ENCODE peak calls at places on chromosomes 16 and 17, in six cellular contexts. One of them, this sample, is unnamed.

GRCh38 chr17:75130632-75131277 is 787 bp downstream of the NT5C start:
- DNase-seq in CD8-positive, alpha-beta T cell: peak
- DNase-seq in amniotic stem cell: peak
- DNase-seq in posterior cingulate gyrus: peak
- DNase-seq in activated CD4-positive, alpha-beta T cell treated with anti-CD3 and anti-CD28 coated beads, Interleukin-2, amount 10 ng/mL, durations not matched to agents 24 days and 14 days: peak
- DNase-seq in stimulated activated CD8-positive, alpha-beta memory T cell treated with anti-CD3 and anti-CD28 coated beads, Interleukin-7, amount 100 ng/mL, for 24 hours: no peak
- DNase-seq in this sample: peak

GRCh38 chr16:84842516-84843148 is 22.8 kb downstream of the CRISPLD2 start:
- DNase-seq in CD8-positive, alpha-beta T cell: no peak
- DNase-seq in amniotic stem cell: no peak
- DNase-seq in posterior cingulate gyrus: no peak
- DNase-seq in activated CD4-positive, alpha-beta T cell treated with anti-CD3 and anti-CD28 coated beads, Interleukin-2, amount 10 ng/mL, durations not matched to agents 24 days and 14 days: no peak
- DNase-seq in stimulated activated CD8-positive, alpha-beta memory T cell treated with anti-CD3 and anti-CD28 coated beads, Interleukin-7, amount 100 ng/mL, for 24 hours: no peak
- DNase-seq in this sample: no peak

GRCh38 chr17:33838281-33838680 is 416.8 kb upstream of the CCL2 start:
- DNase-seq in CD8-positive, alpha-beta T cell: no peak
- DNase-seq in amniotic stem cell: no peak
- DNase-seq in posterior cingulate gyrus: no peak
- DNase-seq in activated CD4-positive, alpha-beta T cell treated with anti-CD3 and anti-CD28 coated beads, Interleukin-2, amount 10 ng/mL, durations not matched to agents 24 days and 14 days: no peak
- DNase-seq in stimulated activated CD8-positive, alpha-beta memory T cell treated with anti-CD3 and anti-CD28 coated beads, Interleukin-7, amount 100 ng/mL, for 24 hours: no peak
- DNase-seq in this sample: no peak

GRCh38 chr17:32553168-32553567 is 66.4 kb downstream of the CDK5R1 start:
- DNase-seq in CD8-positive, alpha-beta T cell: no peak
- DNase-seq in amniotic stem cell: no peak
- DNase-seq in posterior cingulate gyrus: no peak
- DNase-seq in activated CD4-positive, alpha-beta T cell treated with anti-CD3 and anti-CD28 coated beads, Interleukin-2, amount 10 ng/mL, durations not matched to agents 24 days and 14 days: peak
- DNase-seq in stimulated activated CD8-positive, alpha-beta memory T cell treated with anti-CD3 and anti-CD28 coated beads, Interleukin-7, amount 100 ng/mL, for 24 hours: no peak
- DNase-seq in this sample: no peak

GRCh38 chr16:19183187-19183586 is 15.1 kb downstream of the SYT17 start:
- DNase-seq in CD8-positive, alpha-beta T cell: no peak
- DNase-seq in amniotic stem cell: no peak
- DNase-seq in posterior cingulate gyrus: no peak
- DNase-seq in activated CD4-positive, alpha-beta T cell treated with anti-CD3 and anti-CD28 coated beads, Interleukin-2, amount 10 ng/mL, durations not matched to agents 24 days and 14 days: no peak
- DNase-seq in stimulated activated CD8-positive, alpha-beta memory T cell treated with anti-CD3 and anti-CD28 coated beads, Interleukin-7, amount 100 ng/mL, for 24 hours: no peak
- DNase-seq in this sample: no peak

GRCh38 chr17:67443931-67444597 is 67.0 kb downstream of the PITPNC1 start:
- DNase-seq in CD8-positive, alpha-beta T cell: no peak
- DNase-seq in amniotic stem cell: no peak
- DNase-seq in posterior cingulate gyrus: no peak
- DNase-seq in activated CD4-positive, alpha-beta T cell treated with anti-CD3 and anti-CD28 coated beads, Interleukin-2, amount 10 ng/mL, durations not matched to agents 24 days and 14 days: no peak
- DNase-seq in stimulated activated CD8-positive, alpha-beta memory T cell treated with anti-CD3 and anti-CD28 coated beads, Interleukin-7, amount 100 ng/mL, for 24 hours: no peak
- DNase-seq in this sample: no peak

GRCh38 chr17:16446338-16446983 is 31.1 kb downstream of the TRPV2 start:
- DNase-seq in CD8-positive, alpha-beta T cell: no peak
- DNase-seq in amniotic stem cell: no peak
- DNase-seq in posterior cingulate gyrus: no peak
- DNase-seq in activated CD4-positive, alpha-beta T cell treated with anti-CD3 and anti-CD28 coated beads, Interleukin-2, amount 10 ng/mL, durations not matched to agents 24 days and 14 days: no peak
- DNase-seq in stimulated activated CD8-positive, alpha-beta memory T cell treated with anti-CD3 and anti-CD28 coated beads, Interleukin-7, amount 100 ng/mL, for 24 hours: no peak
- DNase-seq in this sample: peak

GRCh38 chr17:68288375-68288774 is 2.6 kb downstream of the SLC16A6 start:
- DNase-seq in CD8-positive, alpha-beta T cell: no peak
- DNase-seq in amniotic stem cell: no peak
- DNase-seq in posterior cingulate gyrus: no peak
- DNase-seq in activated CD4-positive, alpha-beta T cell treated with anti-CD3 and anti-CD28 coated beads, Interleukin-2, amount 10 ng/mL, durations not matched to agents 24 days and 14 days: no peak
- DNase-seq in stimulated activated CD8-positive, alpha-beta memory T cell treated with anti-CD3 and anti-CD28 coated beads, Interleukin-7, amount 100 ng/mL, for 24 hours: no peak
- DNase-seq in this sample: no peak

GRCh38 chr17:3885271-3885670 is 7.6 kb downstream of the CAMKK1 start:
- DNase-seq in CD8-positive, alpha-beta T cell: no peak
- DNase-seq in amniotic stem cell: no peak
- DNase-seq in posterior cingulate gyrus: no peak
- DNase-seq in activated CD4-positive, alpha-beta T cell treated with anti-CD3 and anti-CD28 coated beads, Interleukin-2, amount 10 ng/mL, durations not matched to agents 24 days and 14 days: no peak
- DNase-seq in stimulated activated CD8-positive, alpha-beta memory T cell treated with anti-CD3 and anti-CD28 coated beads, Interleukin-7, amount 100 ng/mL, for 24 hours: no peak
- DNase-seq in this sample: no peak

GRCh38 chr16:85138825-85139627 is 26.8 kb upstream of the CIBAR2 start:
- DNase-seq in CD8-positive, alpha-beta T cell: no peak
- DNase-seq in amniotic stem cell: no peak
- DNase-seq in posterior cingulate gyrus: peak
- DNase-seq in activated CD4-positive, alpha-beta T cell treated with anti-CD3 and anti-CD28 coated beads, Interleukin-2, amount 10 ng/mL, durations not matched to agents 24 days and 14 days: no peak
- DNase-seq in stimulated activated CD8-positive, alpha-beta memory T cell treated with anti-CD3 and anti-CD28 coated beads, Interleukin-7, amount 100 ng/mL, for 24 hours: no peak
- DNase-seq in this sample: no peak

GRCh38 chr16:17470002-17470870 is 524 bp downstream of the XYLT1 start:
- DNase-seq in CD8-positive, alpha-beta T cell: peak
- DNase-seq in amniotic stem cell: no peak
- DNase-seq in posterior cingulate gyrus: no peak
- DNase-seq in activated CD4-positive, alpha-beta T cell treated with anti-CD3 and anti-CD28 coated beads, Interleukin-2, amount 10 ng/mL, durations not matched to agents 24 days and 14 days: peak
- DNase-seq in stimulated activated CD8-positive, alpha-beta memory T cell treated with anti-CD3 and anti-CD28 coated beads, Interleukin-7, amount 100 ng/mL, for 24 hours: no peak
- DNase-seq in this sample: no peak

GRCh38 chr16:56689171-56689570 is 6.9 kb downstream of the MT1X start:
- DNase-seq in CD8-positive, alpha-beta T cell: no peak
- DNase-seq in amniotic stem cell: no peak
- DNase-seq in posterior cingulate gyrus: no peak
- DNase-seq in activated CD4-positive, alpha-beta T cell treated with anti-CD3 and anti-CD28 coated beads, Interleukin-2, amount 10 ng/mL, durations not matched to agents 24 days and 14 days: no peak
- DNase-seq in stimulated activated CD8-positive, alpha-beta memory T cell treated with anti-CD3 and anti-CD28 coated beads, Interleukin-7, amount 100 ng/mL, for 24 hours: no peak
- DNase-seq in this sample: no peak

GRCh38 chr16:66320774-66321173 is 45.7 kb upstream of the CDH5 start:
- DNase-seq in CD8-positive, alpha-beta T cell: no peak
- DNase-seq in amniotic stem cell: no peak
- DNase-seq in posterior cingulate gyrus: no peak
- DNase-seq in activated CD4-positive, alpha-beta T cell treated with anti-CD3 and anti-CD28 coated beads, Interleukin-2, amount 10 ng/mL, durations not matched to agents 24 days and 14 days: no peak
- DNase-seq in stimulated activated CD8-positive, alpha-beta memory T cell treated with anti-CD3 and anti-CD28 coated beads, Interleukin-7, amount 100 ng/mL, for 24 hours: no peak
- DNase-seq in this sample: no peak

GRCh38 chr17:10091051-10091450 is 107.4 kb downstream of the GAS7 start:
- DNase-seq in CD8-positive, alpha-beta T cell: no peak
- DNase-seq in amniotic stem cell: no peak
- DNase-seq in posterior cingulate gyrus: no peak
- DNase-seq in activated CD4-positive, alpha-beta T cell treated with anti-CD3 and anti-CD28 coated beads, Interleukin-2, amount 10 ng/mL, durations not matched to agents 24 days and 14 days: no peak
- DNase-seq in stimulated activated CD8-positive, alpha-beta memory T cell treated with anti-CD3 and anti-CD28 coated beads, Interleukin-7, amount 100 ng/mL, for 24 hours: no peak
- DNase-seq in this sample: no peak

GRCh38 chr17:36892112-36892838 is 45.0 kb upstream of the LHX1 start:
- DNase-seq in CD8-positive, alpha-beta T cell: no peak
- DNase-seq in amniotic stem cell: no peak
- DNase-seq in posterior cingulate gyrus: no peak
- DNase-seq in activated CD4-positive, alpha-beta T cell treated with anti-CD3 and anti-CD28 coated beads, Interleukin-2, amount 10 ng/mL, durations not matched to agents 24 days and 14 days: no peak
- DNase-seq in stimulated activated CD8-positive, alpha-beta memory T cell treated with anti-CD3 and anti-CD28 coated beads, Interleukin-7, amount 100 ng/mL, for 24 hours: no peak
- DNase-seq in this sample: no peak

GRCh38 chr17:59810894-59811153 is 81.9 kb downstream of the TUBD1 start:
- DNase-seq in CD8-positive, alpha-beta T cell: no peak
- DNase-seq in amniotic stem cell: no peak
- DNase-seq in posterior cingulate gyrus: no peak
- DNase-seq in activated CD4-positive, alpha-beta T cell treated with anti-CD3 and anti-CD28 coated beads, Interleukin-2, amount 10 ng/mL, durations not matched to agents 24 days and 14 days: no peak
- DNase-seq in stimulated activated CD8-positive, alpha-beta memory T cell treated with anti-CD3 and anti-CD28 coated beads, Interleukin-7, amount 100 ng/mL, for 24 hours: no peak
- DNase-seq in this sample: no peak

GRCh38 chr16:75733305-75734141 is 7.2 kb upstream of the CPHXL start:
- DNase-seq in CD8-positive, alpha-beta T cell: no peak
- DNase-seq in amniotic stem cell: peak
- DNase-seq in posterior cingulate gyrus: no peak
- DNase-seq in activated CD4-positive, alpha-beta T cell treated with anti-CD3 and anti-CD28 coated beads, Interleukin-2, amount 10 ng/mL, durations not matched to agents 24 days and 14 days: no peak
- DNase-seq in stimulated activated CD8-positive, alpha-beta memory T cell treated with anti-CD3 and anti-CD28 coated beads, Interleukin-7, amount 100 ng/mL, for 24 hours: no peak
- DNase-seq in this sample: no peak

GRCh38 chr17:7987112-7987893 is 15.1 kb upstream of the GUCY2D start:
- DNase-seq in CD8-positive, alpha-beta T cell: no peak
- DNase-seq in amniotic stem cell: no peak
- DNase-seq in posterior cingulate gyrus: no peak
- DNase-seq in activated CD4-positive, alpha-beta T cell treated with anti-CD3 and anti-CD28 coated beads, Interleukin-2, amount 10 ng/mL, durations not matched to agents 24 days and 14 days: no peak
- DNase-seq in stimulated activated CD8-positive, alpha-beta memory T cell treated with anti-CD3 and anti-CD28 coated beads, Interleukin-7, amount 100 ng/mL, for 24 hours: no peak
- DNase-seq in this sample: no peak

GRCh38 chr17:78279360-78279990 is 48.0 kb downstream of the TMEM235 start:
- DNase-seq in CD8-positive, alpha-beta T cell: no peak
- DNase-seq in amniotic stem cell: no peak
- DNase-seq in posterior cingulate gyrus: peak
- DNase-seq in activated CD4-positive, alpha-beta T cell treated with anti-CD3 and anti-CD28 coated beads, Interleukin-2, amount 10 ng/mL, durations not matched to agents 24 days and 14 days: no peak
- DNase-seq in stimulated activated CD8-positive, alpha-beta memory T cell treated with anti-CD3 and anti-CD28 coated beads, Interleukin-7, amount 100 ng/mL, for 24 hours: no peak
- DNase-seq in this sample: no peak

GRCh38 chr17:75587718-75588545 is at the start of gene MYO15B:
- DNase-seq in CD8-positive, alpha-beta T cell: peak
- DNase-seq in amniotic stem cell: no peak
- DNase-seq in posterior cingulate gyrus: no peak
- DNase-seq in activated CD4-positive, alpha-beta T cell treated with anti-CD3 and anti-CD28 coated beads, Interleukin-2, amount 10 ng/mL, durations not matched to agents 24 days and 14 days: peak
- DNase-seq in stimulated activated CD8-positive, alpha-beta memory T cell treated with anti-CD3 and anti-CD28 coated beads, Interleukin-7, amount 100 ng/mL, for 24 hours: peak
- DNase-seq in this sample: peak

GRCh38 chr16:89924298-89924924 is 1.3 kb downstream of the TUBB3 start:
- DNase-seq in CD8-positive, alpha-beta T cell: peak
- DNase-seq in amniotic stem cell: no peak
- DNase-seq in posterior cingulate gyrus: peak
- DNase-seq in activated CD4-positive, alpha-beta T cell treated with anti-CD3 and anti-CD28 coated beads, Interleukin-2, amount 10 ng/mL, durations not matched to agents 24 days and 14 days: peak
- DNase-seq in stimulated activated CD8-positive, alpha-beta memory T cell treated with anti-CD3 and anti-CD28 coated beads, Interleukin-7, amount 100 ng/mL, for 24 hours: no peak
- DNase-seq in this sample: peak

GRCh38 chr16:66846831-66847230 is 2.6 kb downstream of the CA7 start:
- DNase-seq in CD8-positive, alpha-beta T cell: no peak
- DNase-seq in amniotic stem cell: no peak
- DNase-seq in posterior cingulate gyrus: no peak
- DNase-seq in activated CD4-positive, alpha-beta T cell treated with anti-CD3 and anti-CD28 coated beads, Interleukin-2, amount 10 ng/mL, durations not matched to agents 24 days and 14 days: no peak
- DNase-seq in stimulated activated CD8-positive, alpha-beta memory T cell treated with anti-CD3 and anti-CD28 coated beads, Interleukin-7, amount 100 ng/mL, for 24 hours: no peak
- DNase-seq in this sample: no peak

GRCh38 chr17:66474810-66475497 is 172.5 kb downstream of the PRKCA start:
- DNase-seq in CD8-positive, alpha-beta T cell: no peak
- DNase-seq in amniotic stem cell: no peak
- DNase-seq in posterior cingulate gyrus: no peak
- DNase-seq in activated CD4-positive, alpha-beta T cell treated with anti-CD3 and anti-CD28 coated beads, Interleukin-2, amount 10 ng/mL, durations not matched to agents 24 days and 14 days: no peak
- DNase-seq in stimulated activated CD8-positive, alpha-beta memory T cell treated with anti-CD3 and anti-CD28 coated beads, Interleukin-7, amount 100 ng/mL, for 24 hours: no peak
- DNase-seq in this sample: no peak

GRCh38 chr16:56793504-56793903 is 63.6 kb downstream of the NUP93 start:
- DNase-seq in CD8-positive, alpha-beta T cell: no peak
- DNase-seq in amniotic stem cell: peak
- DNase-seq in posterior cingulate gyrus: no peak
- DNase-seq in activated CD4-positive, alpha-beta T cell treated with anti-CD3 and anti-CD28 coated beads, Interleukin-2, amount 10 ng/mL, durations not matched to agents 24 days and 14 days: peak
- DNase-seq in stimulated activated CD8-positive, alpha-beta memory T cell treated with anti-CD3 and anti-CD28 coated beads, Interleukin-7, amount 100 ng/mL, for 24 hours: no peak
- DNase-seq in this sample: no peak

GRCh38 chr17:6666077-6666521 is 14.5 kb downstream of the C17orf100 start:
- DNase-seq in CD8-positive, alpha-beta T cell: peak
- DNase-seq in amniotic stem cell: peak
- DNase-seq in posterior cingulate gyrus: peak
- DNase-seq in activated CD4-positive, alpha-beta T cell treated with anti-CD3 and anti-CD28 coated beads, Interleukin-2, amount 10 ng/mL, durations not matched to agents 24 days and 14 days: peak
- DNase-seq in stimulated activated CD8-positive, alpha-beta memory T cell treated with anti-CD3 and anti-CD28 coated beads, Interleukin-7, amount 100 ng/mL, for 24 hours: no peak
- DNase-seq in this sample: peak

GRCh38 chr17:27241346-27241946 is 52.5 kb upstream of the WSB1 start:
- DNase-seq in CD8-positive, alpha-beta T cell: no peak
- DNase-seq in amniotic stem cell: no peak
- DNase-seq in posterior cingulate gyrus: no peak
- DNase-seq in activated CD4-positive, alpha-beta T cell treated with anti-CD3 and anti-CD28 coated beads, Interleukin-2, amount 10 ng/mL, durations not matched to agents 24 days and 14 days: no peak
- DNase-seq in stimulated activated CD8-positive, alpha-beta memory T cell treated with anti-CD3 and anti-CD28 coated beads, Interleukin-7, amount 100 ng/mL, for 24 hours: no peak
- DNase-seq in this sample: no peak

GRCh38 chr17:7129311-7129710 is 14.7 kb upstream of the ASGR2 start:
- DNase-seq in CD8-positive, alpha-beta T cell: no peak
- DNase-seq in amniotic stem cell: no peak
- DNase-seq in posterior cingulate gyrus: peak
- DNase-seq in activated CD4-positive, alpha-beta T cell treated with anti-CD3 and anti-CD28 coated beads, Interleukin-2, amount 10 ng/mL, durations not matched to agents 24 days and 14 days: no peak
- DNase-seq in stimulated activated CD8-positive, alpha-beta memory T cell treated with anti-CD3 and anti-CD28 coated beads, Interleukin-7, amount 100 ng/mL, for 24 hours: no peak
- DNase-seq in this sample: no peak

GRCh38 chr17:79976451-79976850 is 59.2 kb downstream of the TBC1D16 start:
- DNase-seq in CD8-positive, alpha-beta T cell: no peak
- DNase-seq in amniotic stem cell: no peak
- DNase-seq in posterior cingulate gyrus: no peak
- DNase-seq in activated CD4-positive, alpha-beta T cell treated with anti-CD3 and anti-CD28 coated beads, Interleukin-2, amount 10 ng/mL, durations not matched to agents 24 days and 14 days: no peak
- DNase-seq in stimulated activated CD8-positive, alpha-beta memory T cell treated with anti-CD3 and anti-CD28 coated beads, Interleukin-7, amount 100 ng/mL, for 24 hours: no peak
- DNase-seq in this sample: no peak

GRCh38 chr17:40552806-40553693 is 12.2 kb downstream of the CCR7 start:
- DNase-seq in CD8-positive, alpha-beta T cell: no peak
- DNase-seq in amniotic stem cell: no peak
- DNase-seq in posterior cingulate gyrus: no peak
- DNase-seq in activated CD4-positive, alpha-beta T cell treated with anti-CD3 and anti-CD28 coated beads, Interleukin-2, amount 10 ng/mL, durations not matched to agents 24 days and 14 days: peak
- DNase-seq in stimulated activated CD8-positive, alpha-beta memory T cell treated with anti-CD3 and anti-CD28 coated beads, Interleukin-7, amount 100 ng/mL, for 24 hours: no peak
- DNase-seq in this sample: no peak

GRCh38 chr17:69870091-69870530 is 204.9 kb upstream of the KCNJ16 start:
- DNase-seq in CD8-positive, alpha-beta T cell: no peak
- DNase-seq in amniotic stem cell: peak
- DNase-seq in posterior cingulate gyrus: no peak
- DNase-seq in activated CD4-positive, alpha-beta T cell treated with anti-CD3 and anti-CD28 coated beads, Interleukin-2, amount 10 ng/mL, durations not matched to agents 24 days and 14 days: no peak
- DNase-seq in stimulated activated CD8-positive, alpha-beta memory T cell treated with anti-CD3 and anti-CD28 coated beads, Interleukin-7, amount 100 ng/mL, for 24 hours: no peak
- DNase-seq in this sample: no peak

GRCh38 chr16:75621170-75621477 is 2.0 kb downstream of the ADAT1 start:
- DNase-seq in CD8-positive, alpha-beta T cell: no peak
- DNase-seq in amniotic stem cell: peak
- DNase-seq in posterior cingulate gyrus: no peak
- DNase-seq in activated CD4-positive, alpha-beta T cell treated with anti-CD3 and anti-CD28 coated beads, Interleukin-2, amount 10 ng/mL, durations not matched to agents 24 days and 14 days: peak
- DNase-seq in stimulated activated CD8-positive, alpha-beta memory T cell treated with anti-CD3 and anti-CD28 coated beads, Interleukin-7, amount 100 ng/mL, for 24 hours: no peak
- DNase-seq in this sample: no peak

This sample was measured in H1.